ENCODE peak calls at places on chromosomes 5 and 9, in nine cellular contexts. One of them, this sample, is unnamed.

GRCh38 chr5:24539625-24540024 is 105.2 kb downstream of the CDH10 start:
- DNase-seq in DND-41: no peak
- DNase-seq in foreskin keratinocyte: no peak
- DNase-seq in osteocyte: no peak
- DNase-seq in fibroblast of lung: no peak
- DNase-seq in AG09309: no peak
- DNase-seq in bronchial epithelial cell: no peak
- DNase-seq in CD4-positive, alpha-beta T cell: no peak
- DNase-seq in HFFc6: no peak
- DNase-seq in this sample: no peak

GRCh38 chr5:57176350-57176857 is 2.5 kb downstream of the GPBP1 start:
- DNase-seq in osteocyte: no peak
- DNase-seq in DND-41: no peak
- DNase-seq in foreskin keratinocyte: peak
- DNase-seq in HFFc6: peak
- DNase-seq in AG09309: peak
- DNase-seq in CD4-positive, alpha-beta T cell: no peak
- DNase-seq in bronchial epithelial cell: peak
- DNase-seq in fibroblast of lung: peak
- DNase-seq in this sample: no peak

GRCh38 chr9:7879551-7880245 is 80.1 kb upstream of the DMAC1 start:
- DNase-seq in HFFc6: no peak
- DNase-seq in foreskin keratinocyte: peak
- DNase-seq in bronchial epithelial cell: peak
- DNase-seq in CD4-positive, alpha-beta T cell: no peak
- DNase-seq in osteocyte: no peak
- DNase-seq in DND-41: peak
- DNase-seq in fibroblast of lung: no peak
- DNase-seq in AG09309: no peak
- DNase-seq in this sample: no peak

GRCh38 chr9:8733096-8733954 is 933.7 kb upstream of the DMAC1 start:
- DNase-seq in HFFc6: no peak
- DNase-seq in foreskin keratinocyte: no peak
- DNase-seq in CD4-positive, alpha-beta T cell: no peak
- DNase-seq in DND-41: no peak
- DNase-seq in osteocyte: no peak
- DNase-seq in bronchial epithelial cell: no peak
- DNase-seq in fibroblast of lung: peak
- DNase-seq in AG09309: no peak
- DNase-seq in this sample: no peak

GRCh38 chr5:111548992-111549649 is 36.8 kb upstream of the STARD4 start:
- DNase-seq in DND-41: no peak
- DNase-seq in fibroblast of lung: peak
- DNase-seq in osteocyte: no peak
- DNase-seq in AG09309: no peak
- DNase-seq in HFFc6: no peak
- DNase-seq in bronchial epithelial cell: peak
- DNase-seq in foreskin keratinocyte: no peak
- DNase-seq in CD4-positive, alpha-beta T cell: no peak
- DNase-seq in this sample: no peak

GRCh38 chr9:126440938-126441337 is 114.3 kb downstream of the MVB12B start:
- DNase-seq in foreskin keratinocyte: no peak
- DNase-seq in AG09309: peak
- DNase-seq in DND-41: no peak
- DNase-seq in CD4-positive, alpha-beta T cell: no peak
- DNase-seq in osteocyte: no peak
- DNase-seq in bronchial epithelial cell: no peak
- DNase-seq in fibroblast of lung: peak
- DNase-seq in HFFc6: peak
- DNase-seq in this sample: no peak

GRCh38 chr5:56962286-56962685 is 10.4 kb upstream of the MIER3 start:
- DNase-seq in DND-41: no peak
- DNase-seq in bronchial epithelial cell: no peak
- DNase-seq in AG09309: no peak
- DNase-seq in foreskin keratinocyte: no peak
- DNase-seq in CD4-positive, alpha-beta T cell: no peak
- DNase-seq in HFFc6: no peak
- DNase-seq in osteocyte: no peak
- DNase-seq in fibroblast of lung: no peak
- DNase-seq in this sample: no peak

GRCh38 chr5:33772276-33772990 is 119.4 kb downstream of the ADAMTS12 start:
- DNase-seq in fibroblast of lung: peak
- DNase-seq in HFFc6: peak
- DNase-seq in osteocyte: no peak
- DNase-seq in DND-41: no peak
- DNase-seq in bronchial epithelial cell: peak
- DNase-seq in CD4-positive, alpha-beta T cell: no peak
- DNase-seq in foreskin keratinocyte: peak
- DNase-seq in AG09309: no peak
- DNase-seq in this sample: peak

GRCh38 chr5:72938206-72938605 is 17.6 kb upstream of the FCHO2 start:
- DNase-seq in CD4-positive, alpha-beta T cell: no peak
- DNase-seq in fibroblast of lung: no peak
- DNase-seq in AG09309: no peak
- DNase-seq in DND-41: no peak
- DNase-seq in bronchial epithelial cell: no peak
- DNase-seq in foreskin keratinocyte: no peak
- DNase-seq in HFFc6: no peak
- DNase-seq in osteocyte: no peak
- DNase-seq in this sample: no peak

GRCh38 chr5:88883566-88884434 is 816 bp upstream of the MEF2C start:
- DNase-seq in CD4-positive, alpha-beta T cell: no peak
- DNase-seq in AG09309: peak
- DNase-seq in foreskin keratinocyte: peak
- DNase-seq in fibroblast of lung: peak
- DNase-seq in osteocyte: no peak
- DNase-seq in bronchial epithelial cell: peak
- DNase-seq in HFFc6: peak
- DNase-seq in DND-41: no peak
- DNase-seq in this sample: peak

GRCh38 chr5:104370523-104370922 is 807.9 kb upstream of the NUDT12 start:
- DNase-seq in DND-41: no peak
- DNase-seq in bronchial epithelial cell: peak
- DNase-seq in HFFc6: no peak
- DNase-seq in AG09309: no peak
- DNase-seq in fibroblast of lung: peak
- DNase-seq in osteocyte: no peak
- DNase-seq in CD4-positive, alpha-beta T cell: no peak
- DNase-seq in foreskin keratinocyte: peak
- DNase-seq in this sample: no peak

GRCh38 chr9:112069318-112070169 is 105.6 kb downstream of the SUSD1 start:
- DNase-seq in osteocyte: no peak
- DNase-seq in bronchial epithelial cell: no peak
- DNase-seq in foreskin keratinocyte: no peak
- DNase-seq in CD4-positive, alpha-beta T cell: no peak
- DNase-seq in HFFc6: no peak
- DNase-seq in AG09309: no peak
- DNase-seq in fibroblast of lung: peak
- DNase-seq in DND-41: no peak
- DNase-seq in this sample: no peak

GRCh38 chr5:5505848-5506247 is 83.4 kb downstream of the ICE1 start:
- DNase-seq in CD4-positive, alpha-beta T cell: no peak
- DNase-seq in bronchial epithelial cell: no peak
- DNase-seq in fibroblast of lung: no peak
- DNase-seq in osteocyte: no peak
- DNase-seq in HFFc6: no peak
- DNase-seq in DND-41: no peak
- DNase-seq in foreskin keratinocyte: no peak
- DNase-seq in AG09309: no peak
- DNase-seq in this sample: no peak

GRCh38 chr9:78035369-78035993 is 3.9 kb upstream of the GNAQ start:
- DNase-seq in fibroblast of lung: peak
- DNase-seq in HFFc6: peak
- DNase-seq in AG09309: peak
- DNase-seq in bronchial epithelial cell: peak
- DNase-seq in foreskin keratinocyte: peak
- DNase-seq in DND-41: peak
- DNase-seq in CD4-positive, alpha-beta T cell: peak
- DNase-seq in osteocyte: no peak
- DNase-seq in this sample: peak

GRCh38 chr5:147382776-147383175 is 127.1 kb downstream of the DPYSL3 start:
- DNase-seq in fibroblast of lung: no peak
- DNase-seq in CD4-positive, alpha-beta T cell: no peak
- DNase-seq in AG09309: no peak
- DNase-seq in bronchial epithelial cell: no peak
- DNase-seq in HFFc6: no peak
- DNase-seq in DND-41: no peak
- DNase-seq in osteocyte: no peak
- DNase-seq in foreskin keratinocyte: no peak
- DNase-seq in this sample: no peak

GRCh38 chr5:177462021-177462670 is 11.3 kb downstream of the DBN1 start:
- DNase-seq in foreskin keratinocyte: no peak
- DNase-seq in AG09309: no peak
- DNase-seq in DND-41: no peak
- DNase-seq in CD4-positive, alpha-beta T cell: no peak
- DNase-seq in bronchial epithelial cell: no peak
- DNase-seq in HFFc6: no peak
- DNase-seq in osteocyte: no peak
- DNase-seq in fibroblast of lung: no peak
- DNase-seq in this sample: no peak

GRCh38 chr5:78887384-78888118 is 97.6 kb downstream of the ARSB start:
- DNase-seq in fibroblast of lung: no peak
- DNase-seq in CD4-positive, alpha-beta T cell: no peak
- DNase-seq in foreskin keratinocyte: no peak
- DNase-seq in bronchial epithelial cell: no peak
- DNase-seq in AG09309: no peak
- DNase-seq in osteocyte: no peak
- DNase-seq in DND-41: no peak
- DNase-seq in HFFc6: no peak
- DNase-seq in this sample: no peak

GRCh38 chr9:127129073-127129717 is 6.8 kb upstream of the ANGPTL2 start:
- DNase-seq in CD4-positive, alpha-beta T cell: no peak
- DNase-seq in fibroblast of lung: no peak
- DNase-seq in osteocyte: no peak
- DNase-seq in HFFc6: no peak
- DNase-seq in AG09309: no peak
- DNase-seq in DND-41: no peak
- DNase-seq in foreskin keratinocyte: no peak
- DNase-seq in bronchial epithelial cell: no peak
- DNase-seq in this sample: no peak

GRCh38 chr9:97615439-97616072 is 17.6 kb downstream of the TSTD2 start:
- DNase-seq in CD4-positive, alpha-beta T cell: peak
- DNase-seq in DND-41: peak
- DNase-seq in osteocyte: peak
- DNase-seq in fibroblast of lung: peak
- DNase-seq in foreskin keratinocyte: peak
- DNase-seq in bronchial epithelial cell: peak
- DNase-seq in AG09309: peak
- DNase-seq in HFFc6: peak
- DNase-seq in this sample: peak

GRCh38 chr9:104810421-104811339 is 46.8 kb downstream of the NIPSNAP3B start:
- DNase-seq in DND-41: no peak
- DNase-seq in HFFc6: no peak
- DNase-seq in fibroblast of lung: peak
- DNase-seq in AG09309: no peak
- DNase-seq in CD4-positive, alpha-beta T cell: no peak
- DNase-seq in bronchial epithelial cell: peak
- DNase-seq in osteocyte: no peak
- DNase-seq in foreskin keratinocyte: peak
- DNase-seq in this sample: no peak

GRCh38 chr5:149628221-149628620 is 46.9 kb downstream of the ARHGEF37 start:
- DNase-seq in CD4-positive, alpha-beta T cell: no peak
- DNase-seq in fibroblast of lung: no peak
- DNase-seq in osteocyte: no peak
- DNase-seq in AG09309: no peak
- DNase-seq in HFFc6: no peak
- DNase-seq in DND-41: no peak
- DNase-seq in foreskin keratinocyte: peak
- DNase-seq in bronchial epithelial cell: peak
- DNase-seq in this sample: no peak

GRCh38 chr5:168314735-168315411 is 23.4 kb downstream of the WWC1 start:
- DNase-seq in DND-41: no peak
- DNase-seq in CD4-positive, alpha-beta T cell: no peak
- DNase-seq in HFFc6: peak
- DNase-seq in bronchial epithelial cell: peak
- DNase-seq in fibroblast of lung: peak
- DNase-seq in foreskin keratinocyte: peak
- DNase-seq in osteocyte: no peak
- DNase-seq in AG09309: peak
- DNase-seq in this sample: peak

GRCh38 chr9:95609426-95609825 is 92.7 kb upstream of the PTCH1 start:
- DNase-seq in osteocyte: no peak
- DNase-seq in AG09309: no peak
- DNase-seq in HFFc6: no peak
- DNase-seq in DND-41: no peak
- DNase-seq in foreskin keratinocyte: no peak
- DNase-seq in CD4-positive, alpha-beta T cell: no peak
- DNase-seq in bronchial epithelial cell: peak
- DNase-seq in fibroblast of lung: no peak
- DNase-seq in this sample: no peak

GRCh38 chr5:442335-443238 is at the start of gene EXOC3:
- DNase-seq in osteocyte: peak
- DNase-seq in AG09309: no peak
- DNase-seq in HFFc6: peak
- DNase-seq in bronchial epithelial cell: peak
- DNase-seq in DND-41: peak
- DNase-seq in CD4-positive, alpha-beta T cell: peak
- DNase-seq in foreskin keratinocyte: peak
- DNase-seq in fibroblast of lung: peak
- DNase-seq in this sample: peak
- TF ChIP-seq CTCF in osteocyte: no peak
- TF ChIP-seq CTCF in AG09309: no peak
- TF ChIP-seq CTCF in HFFc6: no peak
- TF ChIP-seq CTCF in bronchial epithelial cell: no peak
- TF ChIP-seq CTCF in DND-41: peak
- TF ChIP-seq CTCF in CD4-positive, alpha-beta T cell: no peak
- TF ChIP-seq CTCF in foreskin keratinocyte: no peak
- TF ChIP-seq CTCF in fibroblast of lung: no peak
- TF ChIP-seq CTCF in this sample: no peak

GRCh38 chr9:22119537-22120167 is 110.5 kb upstream of the CDKN2B start:
- DNase-seq in osteocyte: no peak
- DNase-seq in DND-41: peak
- DNase-seq in HFFc6: no peak
- DNase-seq in bronchial epithelial cell: peak
- DNase-seq in foreskin keratinocyte: peak
- DNase-seq in fibroblast of lung: no peak
- DNase-seq in CD4-positive, alpha-beta T cell: no peak
- DNase-seq in AG09309: no peak
- DNase-seq in this sample: no peak
- TF ChIP-seq CTCF in osteocyte: peak
- TF ChIP-seq CTCF in DND-41: peak
- TF ChIP-seq CTCF in HFFc6: peak
- TF ChIP-seq CTCF in bronchial epithelial cell: peak
- TF ChIP-seq CTCF in foreskin keratinocyte: peak
- TF ChIP-seq CTCF in fibroblast of lung: peak
- TF ChIP-seq CTCF in CD4-positive, alpha-beta T cell: no peak
- TF ChIP-seq CTCF in AG09309: peak
- TF ChIP-seq CTCF in this sample: peak

GRCh38 chr5:113090336-113091106 is 113.9 kb downstream of the DCP2 start:
- DNase-seq in foreskin keratinocyte: no peak
- DNase-seq in CD4-positive, alpha-beta T cell: no peak
- DNase-seq in osteocyte: no peak
- DNase-seq in HFFc6: no peak
- DNase-seq in AG09309: no peak
- DNase-seq in DND-41: no peak
- DNase-seq in bronchial epithelial cell: no peak
- DNase-seq in fibroblast of lung: peak
- DNase-seq in this sample: no peak
- TF ChIP-seq CTCF in foreskin keratinocyte: peak
- TF ChIP-seq CTCF in CD4-positive, alpha-beta T cell: no peak
- TF ChIP-seq CTCF in osteocyte: no peak
- TF ChIP-seq CTCF in HFFc6: no peak
- TF ChIP-seq CTCF in AG09309: no peak
- TF ChIP-seq CTCF in DND-41: no peak
- TF ChIP-seq CTCF in bronchial epithelial cell: no peak
- TF ChIP-seq CTCF in fibroblast of lung: no peak
- TF ChIP-seq CTCF in this sample: no peak

GRCh38 chr5:16489322-16489791 is 23.8 kb upstream of the ZNF622 start:
- DNase-seq in CD4-positive, alpha-beta T cell: no peak
- DNase-seq in foreskin keratinocyte: peak
- DNase-seq in fibroblast of lung: peak
- DNase-seq in AG09309: peak
- DNase-seq in bronchial epithelial cell: peak
- DNase-seq in HFFc6: peak
- DNase-seq in osteocyte: no peak
- DNase-seq in DND-41: no peak
- DNase-seq in this sample: peak
- TF ChIP-seq CTCF in CD4-positive, alpha-beta T cell: peak
- TF ChIP-seq CTCF in foreskin keratinocyte: peak
- TF ChIP-seq CTCF in fibroblast of lung: peak
- TF ChIP-seq CTCF in AG09309: peak
- TF ChIP-seq CTCF in bronchial epithelial cell: peak
- TF ChIP-seq CTCF in HFFc6: peak
- TF ChIP-seq CTCF in osteocyte: peak
- TF ChIP-seq CTCF in DND-41: peak
- TF ChIP-seq CTCF in this sample: peak

This sample was measured in AG04450.